ENCODE peak calls at places on chromosomes 5 and 9, in nine cellular contexts. R, V, M, A, L, Y, O, K and B are unnamed samples.

GRCh38 chr5:170307575-170308465 is 10.2 kb upstream of the LCP2 start:
- DNase-seq in A (peak; percentile 53), L (peak; percentile 95), V (no peak), O (peak; percentile 85), Y (no peak), M (peak; percentile 41), K (peak; percentile 63), R (peak; percentile 88), B (peak; percentile 88)

GRCh38 chr9:13082796-13083195 is 196.7 kb downstream of the MPDZ start:
- DNase-seq in O (no peak), V (no peak), A (peak; percentile 5), R (no peak), L (no peak), Y (no peak), M (no peak), K (no peak), B (no peak)

GRCh38 chr9:116860509-116861120 is 173.5 kb downstream of the TRIM32 start:
- DNase-seq in O (peak; percentile 77), V (peak; percentile 51), M (peak; percentile 20), A (peak; percentile 79), L (peak; percentile 68), K (peak; percentile 63), R (peak; percentile 68), Y (no peak), B (peak; percentile 71)

GRCh38 chr5:143610946-143611345 is 201.0 kb upstream of the HMHB1 start:
- DNase-seq in R (no peak), K (no peak), A (no peak), V (no peak), O (no peak), M (no peak), L (no peak), Y (no peak), B (no peak)

GRCh38 chr5:95876782-95877181 is 54.3 kb upstream of the GLRX start:
- DNase-seq in O (no peak), Y (no peak), K (no peak), A (no peak), R (no peak), M (no peak), V (no peak), L (no peak), B (no peak)

GRCh38 chr9:91147079-91147708 is 214.5 kb downstream of the AUH start:
- DNase-seq in Y (no peak), K (no peak), O (no peak), A (no peak), M (no peak), R (no peak), L (no peak), V (no peak), B (no peak)

GRCh38 chr5:43192558-43193170 is 639 bp downstream of the NIM1K start:
- DNase-seq in V (no peak), Y (peak; percentile 29), L (peak; percentile 40), R (peak; percentile 28), A (peak; percentile 74), M (peak; percentile 20), O (peak; percentile 76), K (peak; percentile 27), B (peak; percentile 31)

GRCh38 chr5:117143381-117143780 is 568.8 kb upstream of the SEMA6A start:
- DNase-seq in K (no peak), V (no peak), O (no peak), Y (no peak), R (no peak), L (peak; percentile 22), M (no peak), A (no peak), B (no peak)

GRCh38 chr5:43422143-43422542 is 10.0 kb upstream of the CCL28 start:
- DNase-seq in K (peak; percentile 12), M (peak; percentile 93), O (no peak), R (no peak), A (peak; percentile 39), L (peak; percentile 26), V (no peak), Y (no peak), B (peak; percentile 32)

GRCh38 chr9:126519660-126520425 is 93.9 kb upstream of the LMX1B start:
- DNase-seq in K (no peak), A (peak; percentile 20), O (peak; percentile 55), L (no peak), R (no peak), V (no peak), M (no peak), Y (no peak), B (no peak)

GRCh38 chr9:129701054-129701453 is 35.6 kb downstream of the PRRX2 start:
- DNase-seq in A (no peak), V (no peak), Y (no peak), O (no peak), L (no peak), K (no peak), M (no peak), R (no peak), B (no peak)

GRCh38 chr5:151223447-151224264 is at the start of gene CCDC69:
- DNase-seq in O (peak; percentile 92), L (peak; percentile 77), K (peak; percentile 57), A (peak; percentile 79), R (peak; percentile 86), V (peak; percentile 53), M (peak; percentile 65), Y (peak; percentile 58), B (peak; percentile 74)

GRCh38 chr5:151222769-151223446 is 984 bp downstream of the CCDC69 start:
- DNase-seq in V (no peak), K (no peak), L (peak; percentile 24), O (no peak), A (no peak), Y (peak; percentile 50), R (peak; percentile 76), M (no peak), B (no peak)

GRCh38 chr5:151222054-151222768 is 1.7 kb downstream of the CCDC69 start:
- DNase-seq in O (no peak), V (no peak), M (no peak), L (no peak), A (no peak), Y (no peak), K (no peak), R (no peak), B (no peak)

GRCh38 chr5:151219789-151220188 is 4.1 kb downstream of the CCDC69 start:
- DNase-seq in O (peak; percentile 24), V (no peak), M (no peak), R (no peak), A (no peak), K (no peak), Y (no peak), L (no peak), B (no peak)

GRCh38 chr5:151221574-151221973 is 2.3 kb downstream of the CCDC69 start:
- DNase-seq in O (no peak), V (no peak), A (peak; percentile 54), Y (no peak), M (peak; percentile 9), L (peak; percentile 56), R (no peak), K (peak; percentile 55), B (peak; percentile 11)
- H3K4me3 ChIP-seq in O (no peak overlapping the region), V (no peak overlapping the region), A (no peak overlapping the region), Y (peak overlapping the region; percentile 92), M (no peak overlapping the region), L (no peak overlapping the region), R (peak overlapping the region; percentile 87), K (no peak overlapping the region), B (no peak overlapping the region)

GRCh38 chr5:28014779-28015178 is 976.4 kb upstream of the CDH9 start:
- DNase-seq in V (peak; percentile 3), A (no peak), K (no peak), R (no peak), O (no peak), L (no peak), Y (no peak), M (no peak), B (peak; percentile 6)

GRCh38 chr5:28012538-28012937 is 974.2 kb upstream of the CDH9 start:
- DNase-seq in Y (no peak), K (no peak), A (peak; percentile 0), R (no peak), O (no peak), M (no peak), L (no peak), V (no peak), B (no peak)

DNA sequence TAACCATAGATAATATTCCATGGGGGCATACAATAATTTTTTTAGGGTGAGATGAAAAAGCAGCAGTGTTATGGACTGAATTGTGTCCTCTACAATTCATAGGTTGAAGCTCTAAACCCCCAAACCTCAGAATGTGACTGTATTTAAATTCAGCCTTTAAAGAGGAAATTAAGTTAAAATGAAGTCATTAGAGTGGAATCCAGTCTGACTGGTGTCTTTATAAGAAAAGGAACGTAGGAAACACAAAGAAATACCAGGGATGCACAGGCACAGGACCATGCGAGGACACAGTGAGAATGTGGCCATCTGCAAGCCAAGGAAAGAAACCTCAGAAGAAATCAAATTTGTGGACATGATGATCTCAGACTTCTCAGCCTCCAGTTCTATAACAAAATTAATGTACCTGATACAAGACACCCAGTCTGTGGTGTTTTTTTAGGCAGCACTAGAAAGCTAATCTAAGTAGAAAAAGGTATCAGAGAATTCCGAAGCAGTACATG is 971.2 kb upstream of the CDH9 start:
- DNase-seq in L (no peak), K (no peak), R (no peak), Y (no peak), A (no peak), M (peak; percentile 4), V (no peak), O (no peak), B (no peak)
- H3K9me3 ChIP-seq in L (peaks cover 52% of the 10 kb centered on the region), K (peaks cover 14% of the 10 kb centered on the region), R (no peaks in the 10 kb centered on the region), Y (no peaks in the 10 kb centered on the region), A (no peaks in the 10 kb centered on the region), M (peaks cover 11% of the 10 kb centered on the region), V (peaks cover 18% of the 10 kb centered on the region), O (peaks cover 4% of the 10 kb centered on the region), B (peaks cover 9% of the 10 kb centered on the region)

GRCh38 chr5:157303667-157304327 is 37.9 kb downstream of the CYFIP2 start:
- DNase-seq in M (no peak), K (no peak), Y (peak; percentile 72), O (no peak), L (no peak), R (peak; percentile 74), A (no peak), V (no peak), B (no peak)

GRCh38 chr5:157300564-157300963 is 34.6 kb downstream of the CYFIP2 start:
- DNase-seq in Y (no peak), R (no peak), L (no peak), K (no peak), M (no peak), A (no peak), V (no peak), O (no peak), B (no peak)

GRCh38 chr5:157301066-157301465 is 35.1 kb downstream of the CYFIP2 start:
- DNase-seq in A (no peak), M (no peak), Y (no peak), V (no peak), R (no peak), O (no peak), L (no peak), K (no peak), B (no peak)

GRCh38 chr5:157306092-157306491 is 40.2 kb downstream of the CYFIP2 start:
- DNase-seq in M (no peak), L (no peak), O (no peak), R (no peak), Y (no peak), V (no peak), K (no peak), A (no peak), B (no peak)

GRCh38 chr5:157303023-157303422 is 37.1 kb downstream of the CYFIP2 start:
- DNase-seq in L (no peak), Y (no peak), K (no peak), O (no peak), V (no peak), M (no peak), R (no peak), A (no peak), B (no peak)
- H3K36me3 ChIP-seq in L (peaks cover 29% of the 10 kb centered on the region), Y (peaks cover 37% of the 10 kb centered on the region), K (no peaks in the 10 kb centered on the region), O (no peaks in the 10 kb centered on the region), V (no peaks in the 10 kb centered on the region), M (no peaks in the 10 kb centered on the region), R (no peaks in the 10 kb centered on the region), A (no peaks in the 10 kb centered on the region), B (no peaks in the 10 kb centered on the region)

GRCh38 chr5:148808864-148809642 is 17.4 kb upstream of the ADRB2 start:
- DNase-seq in A (no peak), L (no peak), O (no peak), V (no peak), R (peak; percentile 65), K (no peak), M (no peak), Y (peak; percentile 46), B (no peak)
- H3K4me3 ChIP-seq in A (no peak overlapping the region), L (no peak overlapping the region), O (no peak overlapping the region), V (no peak overlapping the region), R (peak overlapping the region; percentile 49), K (no peak overlapping the region), M (no peak overlapping the region), Y (peak overlapping the region; percentile 75), B (peak overlapping the region; percentile 14)